ENCODE peak calls at places on chromosomes 13 and 19, in four cellular contexts. L is activated T-cell treated with anti-CD3 and anti-CD28 coated beads, Interleukin-2, amount 50 U/mL, for 72 hours; V is ELF-1; D is stimulated activated CD4-positive, alpha-beta T cell treated with anti-CD3 and anti-CD28 coated beads, Interleukin-12 subunit alpha, Interleukin-12 subunit beta, amount 100 ng/mL, for 4 hours. K is an unnamed sample.
A peak's percentile ranks its signal among the peaks of the same experiment; 100 is the strongest.

GRCh38 chr13:25037057-25037813 is 58.7 kb upstream of the PABPC3 start:
- DNase-seq in L (peak; percentile 41), V (peak; percentile 73), D (peak; percentile 18), K (no peak)

GRCh38 chr19:32018014-32018413 is 327.4 kb upstream of the ZNF507 start:
- DNase-seq in L (no peak), V (no peak), D (no peak), K (no peak)

GRCh38 chr13:20344836-20345490 is 112.8 kb upstream of the GJB6 start:
- DNase-seq in L (no peak), V (no peak), D (no peak), K (no peak)

GRCh38 chr19:49718991-49719390 is 28.1 kb downstream of the CPT1C start:
- DNase-seq in L (no peak), V (no peak), D (no peak), K (no peak)

GRCh38 chr13:113552786-113553540 is 31.6 kb upstream of the TFDP1 start:
- DNase-seq in L (no peak), V (no peak), D (no peak), K (no peak)

GRCh38 chr19:14139944-14140343 is 3.6 kb upstream of the ASF1B start:
- DNase-seq in L (no peak), V (peak; percentile 87), D (no peak), K (no peak)

GRCh38 chr19:40625406-40626120 is 24.4 kb downstream of the LTBP4 start:
- DNase-seq in L (no peak), V (no peak), D (no peak), K (no peak)

GRCh38 chr19:8331263-8331840 is 10.1 kb downstream of the RPS28 start:
- DNase-seq in L (no peak), V (no peak), D (no peak), K (no peak)

GRCh38 chr13:113092776-113093579 is 12.6 kb upstream of the F7 start:
- DNase-seq in L (no peak), V (no peak), D (no peak), K (no peak)

GRCh38 chr13:113635048-113635420 is 23.0 kb downstream of the ATP4B start:
- DNase-seq in L (no peak), V (no peak), D (no peak), K (no peak)

GRCh38 chr13:114118763-114119123 is 13.7 kb downstream of the RASA3 start:
- DNase-seq in L (no peak), V (no peak), D (no peak), K (no peak)

GRCh38 chr19:3068071-3068470 is 5.8 kb upstream of the TLE5 start:
- DNase-seq in L (no peak), V (peak; percentile 63), D (no peak), K (no peak)

GRCh38 chr19:39643591-39643990 is 12.1 kb upstream of the LGALS16 start:
- DNase-seq in L (no peak), V (no peak), D (no peak), K (no peak)

GRCh38 chr13:27137759-27138158 is 33.9 kb downstream of the USP12 start:
- DNase-seq in L (no peak), V (no peak), D (no peak), K (no peak)

GRCh38 chr19:42122691-42123607 is 9.3 kb downstream of the POU2F2 start:
- DNase-seq in L (peak; percentile 81), V (no peak), D (peak; percentile 70), K (peak; percentile 49)

GRCh38 chr19:51440846-51441409 is 17.3 kb downstream of the SIGLEC8 start:
- DNase-seq in L (peak; percentile 78), V (no peak), D (peak; percentile 54), K (no peak)

GRCh38 chr13:79913141-79913827 is 427.6 kb downstream of the SPRY2 start:
- DNase-seq in L (no peak), V (no peak), D (no peak), K (no peak)

GRCh38 chr13:29418026-29418425 is 177.5 kb downstream of the SLC7A1 start:
- DNase-seq in L (no peak), V (no peak), D (no peak), K (no peak)

GRCh38 chr13:111280666-111281577 is 39.5 kb upstream of the TEX29 start:
- DNase-seq in L (no peak), V (no peak), D (no peak), K (no peak)

GRCh38 chr13:93967286-93967685 is 512.2 kb downstream of the DCT start:
- DNase-seq in L (no peak), V (no peak), D (no peak), K (no peak)

GRCh38 chr13:77114271-77114670 is 87.3 kb upstream of the FBXL3 start:
- DNase-seq in L (no peak), V (no peak), D (no peak), K (no peak)

GRCh38 chr13:74675185-74675584 is 541.0 kb upstream of the KLF12 start:
- DNase-seq in L (no peak), V (no peak), D (no peak), K (no peak)

GRCh38 chr13:94140027-94140426 is 339.5 kb downstream of the DCT start:
- DNase-seq in L (no peak), V (no peak), D (no peak), K (no peak)